ENCODE peak calls at places on chromosomes 16 and 17, in seven cellular contexts. One of them, this sample, is unnamed.

GRCh38 chr17:27560668-27561067 is 70.3 kb upstream of the LGALS9 start:
- DNase-seq in tibial nerve: no peak
- DNase-seq in transverse colon: peak; percentile 59
- DNase-seq in A549: no peak
- DNase-seq in ovary: no peak
- DNase-seq in H1: no peak
- DNase-seq in suprapubic skin: no peak
- DNase-seq in this sample: no peak

GRCh38 chr17:49959183-49959935 is 9.6 kb upstream of the DLX4 start:
- DNase-seq in tibial nerve: no peak
- DNase-seq in transverse colon: no peak
- DNase-seq in A549: no peak
- DNase-seq in ovary: no peak
- DNase-seq in H1: no peak
- DNase-seq in suprapubic skin: no peak
- DNase-seq in this sample: no peak

GRCh38 chr17:67258836-67259468 is 14.0 kb upstream of the HELZ start:
- DNase-seq in tibial nerve: no peak
- DNase-seq in transverse colon: peak; percentile 23
- DNase-seq in A549: no peak
- DNase-seq in ovary: no peak
- DNase-seq in H1: no peak
- DNase-seq in suprapubic skin: peak; percentile 54
- DNase-seq in this sample: no peak

GRCh38 chr17:83079340-83079747 is at the start of gene METRNL:
- DNase-seq in tibial nerve: no peak
- DNase-seq in transverse colon: peak; percentile 87
- DNase-seq in A549: peak; percentile 77
- DNase-seq in ovary: peak; percentile 76
- DNase-seq in H1: peak; percentile 80
- DNase-seq in suprapubic skin: no peak
- DNase-seq in this sample: peak; percentile 92

GRCh38 chr16:35637683-35638082 is 2178.3 kb downstream of the TP53TG3F start:
- DNase-seq in tibial nerve: no peak
- DNase-seq in transverse colon: no peak
- DNase-seq in A549: no peak
- DNase-seq in ovary: no peak
- DNase-seq in H1: no peak
- DNase-seq in suprapubic skin: no peak
- DNase-seq in this sample: no peak

GRCh38 chr16:2854700-2855309 is 3.2 kb downstream of the PRSS22 start:
- DNase-seq in tibial nerve: no peak
- DNase-seq in transverse colon: no peak
- DNase-seq in A549: no peak
- DNase-seq in ovary: no peak
- DNase-seq in H1: peak; percentile 80
- DNase-seq in suprapubic skin: no peak
- DNase-seq in this sample: no peak

GRCh38 chr16:73019456-73020362 is 28.2 kb downstream of the ZFHX3 start:
- DNase-seq in tibial nerve: no peak
- DNase-seq in transverse colon: no peak
- DNase-seq in A549: peak; percentile 87
- DNase-seq in ovary: no peak
- DNase-seq in H1: no peak
- DNase-seq in suprapubic skin: no peak
- DNase-seq in this sample: peak; percentile 65

GRCh38 chr17:11736613-11737289 is 138.5 kb downstream of the DNAH9 start:
- DNase-seq in tibial nerve: no peak
- DNase-seq in transverse colon: no peak
- DNase-seq in A549: no peak
- DNase-seq in ovary: no peak
- DNase-seq in H1: no peak
- DNase-seq in suprapubic skin: no peak
- DNase-seq in this sample: no peak

GRCh38 chr16:69926241-69926640 is 24.9 kb upstream of the CLEC18A start:
- DNase-seq in tibial nerve: no peak
- DNase-seq in transverse colon: no peak
- DNase-seq in A549: no peak
- DNase-seq in ovary: no peak
- DNase-seq in H1: no peak
- DNase-seq in suprapubic skin: no peak
- DNase-seq in this sample: no peak

GRCh38 chr16:69924041-69924775 is 26.9 kb upstream of the CLEC18A start:
- DNase-seq in tibial nerve: no peak
- DNase-seq in transverse colon: no peak
- DNase-seq in A549: no peak
- DNase-seq in ovary: no peak
- DNase-seq in H1: no peak
- DNase-seq in suprapubic skin: no peak
- DNase-seq in this sample: no peak

GRCh38 chr16:69927056-69927757 is 23.9 kb upstream of the CLEC18A start:
- DNase-seq in tibial nerve: peak; percentile 80
- DNase-seq in transverse colon: no peak
- DNase-seq in A549: no peak
- DNase-seq in ovary: peak; percentile 86
- DNase-seq in H1: no peak
- DNase-seq in suprapubic skin: no peak
- DNase-seq in this sample: peak; percentile 85

GRCh38 chr16:69925311-69925710 is 25.8 kb upstream of the CLEC18A start:
- DNase-seq in tibial nerve: no peak
- DNase-seq in transverse colon: no peak
- DNase-seq in A549: no peak
- DNase-seq in ovary: no peak
- DNase-seq in H1: no peak
- DNase-seq in suprapubic skin: no peak
- DNase-seq in this sample: no peak

DNA sequence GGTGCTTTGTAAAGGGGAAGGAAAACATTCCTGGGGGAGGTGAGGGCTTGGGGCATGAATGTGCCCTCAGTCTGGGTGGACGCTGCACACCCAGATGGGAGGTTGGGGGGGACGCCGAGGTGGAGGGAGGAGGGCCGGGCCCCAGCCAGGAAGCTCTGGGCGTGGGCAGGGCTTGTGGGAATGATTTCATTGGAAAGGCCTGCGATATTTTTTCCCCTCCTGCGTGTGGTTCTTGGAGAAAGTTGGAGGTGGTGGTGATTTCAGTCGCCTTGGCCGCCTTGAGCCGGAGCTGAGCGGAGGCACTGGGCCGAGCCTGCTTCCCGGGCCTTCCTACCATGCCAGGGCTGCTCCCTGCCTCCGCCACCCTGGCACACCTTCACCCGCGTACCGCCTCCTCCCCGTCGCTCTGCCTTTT is 26.4 kb upstream of the CLEC18A start:
- DNase-seq in tibial nerve: peak; percentile 66
- DNase-seq in transverse colon: no peak
- DNase-seq in A549: no peak
- DNase-seq in ovary: peak; percentile 80
- DNase-seq in H1: no peak
- DNase-seq in suprapubic skin: no peak
- DNase-seq in this sample: peak; percentile 74
- TF ChIP-seq POLR2A in tibial nerve: peak; percentile 68
- TF ChIP-seq POLR2A in transverse colon: no peak
- TF ChIP-seq POLR2A in A549: no peak
- TF ChIP-seq POLR2A in ovary: peak; percentile 49
- TF ChIP-seq POLR2A in H1: no peak
- TF ChIP-seq POLR2A in suprapubic skin: no peak
- TF ChIP-seq POLR2A in this sample: no peak

GRCh38 chr17:15399443-15399842 is 58.0 kb upstream of the TEKT3 start:
- DNase-seq in tibial nerve: no peak
- DNase-seq in transverse colon: no peak
- DNase-seq in A549: no peak
- DNase-seq in ovary: no peak
- DNase-seq in H1: no peak
- DNase-seq in suprapubic skin: no peak
- DNase-seq in this sample: no peak

GRCh38 chr17:15405016-15405415 is 62.4 kb downstream of the CDRT4 start:
- DNase-seq in tibial nerve: no peak
- DNase-seq in transverse colon: no peak
- DNase-seq in A549: no peak
- DNase-seq in ovary: no peak
- DNase-seq in H1: no peak
- DNase-seq in suprapubic skin: no peak
- DNase-seq in this sample: no peak

GRCh38 chr17:15404116-15404730 is 62.8 kb upstream of the TEKT3 start:
- DNase-seq in tibial nerve: no peak
- DNase-seq in transverse colon: no peak
- DNase-seq in A549: no peak
- DNase-seq in ovary: peak; percentile 50
- DNase-seq in H1: no peak
- DNase-seq in suprapubic skin: no peak
- DNase-seq in this sample: no peak

GRCh38 chr17:15406081-15406480 is 61.3 kb downstream of the CDRT4 start:
- DNase-seq in tibial nerve: no peak
- DNase-seq in transverse colon: no peak
- DNase-seq in A549: no peak
- DNase-seq in ovary: no peak
- DNase-seq in H1: no peak
- DNase-seq in suprapubic skin: no peak
- DNase-seq in this sample: no peak

GRCh38 chr17:15403276-15403939 is 62.0 kb upstream of the TEKT3 start:
- DNase-seq in tibial nerve: no peak
- DNase-seq in transverse colon: no peak
- DNase-seq in A549: no peak
- DNase-seq in ovary: no peak
- DNase-seq in H1: no peak
- DNase-seq in suprapubic skin: no peak
- DNase-seq in this sample: no peak
- TF ChIP-seq CTCF in tibial nerve: no peak
- TF ChIP-seq CTCF in transverse colon: no peak
- TF ChIP-seq CTCF in A549: no peak
- TF ChIP-seq CTCF in ovary: no peak
- TF ChIP-seq CTCF in H1: no peak
- TF ChIP-seq CTCF in suprapubic skin: no peak
- TF ChIP-seq CTCF in this sample: no peak

GRCh38 chr16:12271006-12271405 is 294.5 kb downstream of the SNX29 start:
- DNase-seq in tibial nerve: no peak
- DNase-seq in transverse colon: no peak
- DNase-seq in A549: no peak
- DNase-seq in ovary: no peak
- DNase-seq in H1: peak; percentile 54
- DNase-seq in suprapubic skin: no peak
- DNase-seq in this sample: no peak
- TF ChIP-seq EP300 in tibial nerve: no peak
- TF ChIP-seq EP300 in transverse colon: no peak
- TF ChIP-seq EP300 in A549: no peak
- TF ChIP-seq EP300 in ovary: no peak
- TF ChIP-seq EP300 in H1: no peak
- TF ChIP-seq EP300 in suprapubic skin: no peak
- TF ChIP-seq EP300 in this sample: no peak

GRCh38 chr17:64780096-64781012 is 118.2 kb upstream of the SMURF2 start:
- DNase-seq in tibial nerve: no peak
- DNase-seq in transverse colon: peak; percentile 91
- DNase-seq in A549: peak; percentile 82
- DNase-seq in ovary: no peak
- DNase-seq in H1: peak; percentile 87
- DNase-seq in suprapubic skin: peak; percentile 85
- DNase-seq in this sample: no peak
- TF ChIP-seq POLR2A in tibial nerve: no peak
- TF ChIP-seq POLR2A in transverse colon: peak; percentile 60
- TF ChIP-seq POLR2A in A549: no peak
- TF ChIP-seq POLR2A in ovary: no peak
- TF ChIP-seq POLR2A in H1: no peak
- TF ChIP-seq POLR2A in suprapubic skin: no peak
- TF ChIP-seq POLR2A in this sample: no peak

This sample was measured in sigmoid colon.